ENCODE peak calls at places on chromosomes 16 and 17, in four cellular contexts. S is K562, Y is H1, M is GM12891. Q is an unnamed sample.

GRCh38 chr16:27795992-27796614 is 246.2 kb downstream of the KATNIP start:
- DNase-seq in M (no peak), Y (peak; percentile 21), S (peak; percentile 35), Q (no peak)

GRCh38 chr17:5942687-5943086 is 127.5 kb upstream of the WSCD1 start:
- DNase-seq in M (no peak), S (peak; percentile 55), Y (no peak), Q (no peak)

GRCh38 chr16:4314532-4315184 is 1.2 kb upstream of the GLIS2 start:
- DNase-seq in M (no peak), Y (no peak), S (no peak), Q (no peak)

GRCh38 chr16:27221576-27222498 is 18.5 kb downstream of the KDM8 start:
- DNase-seq in S (no peak), M (no peak), Y (no peak), Q (no peak)

GRCh38 chr16:61926766-61927165 is 109.5 kb downstream of the CDH8 start:
- DNase-seq in M (no peak), S (no peak), Y (no peak), Q (no peak)

GRCh38 chr16:50538411-50539052 is 9.7 kb upstream of the NKD1 start:
- DNase-seq in S (no peak), Y (no peak), M (no peak), Q (no peak)

GRCh38 chr16:20612551-20613470 is 36.6 kb upstream of the ACSM2B start:
- DNase-seq in S (no peak), Y (no peak), M (no peak), Q (no peak)

GRCh38 chr17:32021618-32021955 is 14.4 kb downstream of the LRRC37B start:
- DNase-seq in S (no peak), M (no peak), Y (no peak), Q (no peak)

GRCh38 chr17:81235822-81236740 is 2.8 kb downstream of the TEPSIN start:
- DNase-seq in S (no peak), Y (no peak), M (no peak), Q (no peak)

GRCh38 chr16:72050769-72051464 is 3.4 kb upstream of the HP start:
- DNase-seq in Y (no peak), S (no peak), M (no peak), Q (no peak)

GRCh38 chr16:85648782-85649181 is 35.7 kb downstream of the GSE1 start:
- DNase-seq in S (no peak), Y (no peak), M (no peak), Q (no peak)

GRCh38 chr16:85649411-85649977 is 36.4 kb downstream of the GSE1 start:
- DNase-seq in Y (no peak), S (no peak), M (no peak), Q (no peak)

GRCh38 chr16:85651822-85652430 is 36.8 kb downstream of the GINS2 start:
- DNase-seq in Y (no peak), M (no peak), S (no peak), Q (no peak)

GRCh38 chr16:85650864-85651811 is 37.6 kb downstream of the GINS2 start:
- DNase-seq in M (no peak), Y (no peak), S (no peak), Q (no peak)

DNA sequence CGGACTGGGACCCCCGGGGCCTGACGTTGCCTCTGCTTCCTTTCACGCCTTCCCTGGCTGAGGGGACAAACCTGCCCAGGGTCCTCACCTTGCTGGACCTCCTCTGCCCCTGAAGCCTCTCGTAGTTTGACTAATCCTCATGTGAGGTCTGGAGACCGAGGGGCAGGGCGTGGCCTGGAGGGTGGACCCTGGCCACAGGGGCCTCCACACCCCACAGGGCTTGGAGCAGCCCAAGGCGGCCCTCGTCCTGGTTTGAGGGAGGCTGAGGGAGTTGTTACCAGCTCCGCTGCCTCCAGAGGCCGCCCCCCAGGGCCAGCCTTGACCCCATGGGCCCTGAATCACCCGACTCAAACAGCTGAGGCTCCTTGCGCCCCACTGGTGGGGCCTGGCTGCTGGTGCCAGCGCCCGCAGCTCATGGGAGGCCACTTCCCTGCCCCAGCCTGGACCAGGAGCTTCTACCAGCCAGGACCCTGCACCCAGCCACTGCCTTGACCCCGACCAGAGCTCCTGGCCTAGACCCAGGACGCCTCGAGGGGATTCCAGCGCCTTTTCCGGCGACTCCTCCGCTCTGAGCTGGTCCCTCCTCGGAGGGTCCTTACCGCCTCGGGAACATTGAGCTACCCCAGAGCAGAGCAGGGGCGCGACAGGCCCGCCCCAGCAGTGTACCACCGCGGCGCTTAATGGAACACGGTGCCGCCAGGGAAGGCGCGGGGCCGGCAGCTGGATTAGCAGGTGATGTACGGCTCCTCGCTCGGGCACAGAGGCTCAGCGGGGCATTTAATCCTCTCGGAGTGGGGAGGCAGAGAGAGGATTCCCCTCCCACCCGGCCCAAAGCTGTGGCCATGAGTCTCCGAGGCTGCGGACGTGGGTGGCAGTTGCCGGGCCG is 37.1 kb downstream of the GSE1 start:
- DNase-seq in M (no peak), Y (no peak), S (no peak), Q (no peak)
- TF ChIP-seq TAF1 in M (no peak), Y (no peak), S (no peak), Q (no peak)

DNA sequence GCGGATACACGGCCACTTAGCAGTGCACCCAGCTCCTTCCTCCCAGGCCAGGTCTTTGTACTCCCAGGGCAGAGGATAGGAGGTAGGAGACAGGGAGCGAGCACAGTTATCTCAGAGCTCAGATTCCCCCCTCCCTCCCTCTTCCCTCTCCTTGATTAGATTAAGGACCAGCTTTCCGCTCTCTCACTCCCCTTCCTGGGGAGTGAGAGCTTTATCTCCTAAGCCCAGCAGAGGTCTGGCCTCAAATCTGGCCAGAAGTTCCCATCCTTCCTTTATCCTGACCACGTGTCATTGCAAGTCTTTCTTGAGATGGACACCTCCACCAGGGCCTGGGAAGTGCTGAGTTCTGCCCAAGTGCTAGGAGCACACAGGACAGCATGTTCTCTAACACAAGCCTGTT is 5.1 kb downstream of the ARL4D start:
- DNase-seq in S (peak; percentile 77), Y (no peak), M (no peak), Q (no peak)
- TF ChIP-seq TAF1 in S (no peak), Y (no peak), M (no peak), Q (no peak)

DNA sequence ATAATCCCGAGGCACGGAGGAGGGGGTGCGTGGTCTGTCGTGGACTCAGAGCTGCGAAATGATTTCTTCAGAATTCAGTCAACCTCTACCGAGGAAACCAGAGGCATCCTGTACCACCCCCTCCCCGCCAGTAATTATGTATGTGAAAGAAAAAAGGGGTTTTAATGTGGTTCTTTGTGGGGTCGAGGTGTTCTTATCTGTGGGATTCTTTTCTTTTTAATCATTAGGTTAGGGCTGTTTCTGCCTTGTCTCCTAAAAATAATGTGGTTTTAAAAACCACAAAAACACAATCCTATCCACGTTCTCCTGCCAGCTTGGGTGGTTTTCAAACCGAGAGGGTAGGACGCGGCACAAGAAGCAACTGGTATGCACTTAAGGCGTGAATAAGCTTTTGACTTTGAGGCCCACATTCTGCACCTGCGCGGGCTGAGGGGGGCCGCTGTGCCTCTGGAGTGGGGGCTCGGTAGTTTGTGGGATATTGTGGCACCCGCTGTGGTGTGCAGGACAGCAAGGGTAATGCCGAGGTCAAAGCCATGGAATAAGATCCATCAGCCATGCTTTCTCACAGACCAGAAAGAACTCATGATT is 1.0 kb downstream of the SLC47A1 start:
- DNase-seq in S (no peak), M (no peak), Y (no peak), Q (no peak)
- TF ChIP-seq TAF1 in S (no peak), M (no peak), Y (no peak), Q (no peak)

DNA sequence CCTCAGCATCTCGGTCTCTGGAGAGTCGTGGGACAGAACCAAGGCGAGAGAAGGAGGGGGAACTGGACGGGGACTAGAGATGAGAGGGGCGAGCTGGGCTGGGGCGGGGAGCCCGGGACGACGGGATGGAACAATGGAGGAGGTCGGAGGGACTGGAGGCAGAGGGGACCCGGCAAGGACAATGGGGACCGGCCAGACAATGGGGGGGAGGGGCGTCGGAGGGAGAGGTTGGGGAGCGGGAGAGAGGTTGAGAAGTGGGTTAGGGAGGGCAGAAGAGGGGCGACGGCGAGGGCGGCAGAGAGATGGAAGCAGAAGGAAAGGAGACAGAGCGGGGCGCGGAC is 719 bp downstream of the NGFR start:
- DNase-seq in M (no peak), S (no peak), Y (no peak), Q (no peak)
- TF ChIP-seq TAF1 in M (no peak), S (no peak), Y (no peak), Q (no peak)

DNA sequence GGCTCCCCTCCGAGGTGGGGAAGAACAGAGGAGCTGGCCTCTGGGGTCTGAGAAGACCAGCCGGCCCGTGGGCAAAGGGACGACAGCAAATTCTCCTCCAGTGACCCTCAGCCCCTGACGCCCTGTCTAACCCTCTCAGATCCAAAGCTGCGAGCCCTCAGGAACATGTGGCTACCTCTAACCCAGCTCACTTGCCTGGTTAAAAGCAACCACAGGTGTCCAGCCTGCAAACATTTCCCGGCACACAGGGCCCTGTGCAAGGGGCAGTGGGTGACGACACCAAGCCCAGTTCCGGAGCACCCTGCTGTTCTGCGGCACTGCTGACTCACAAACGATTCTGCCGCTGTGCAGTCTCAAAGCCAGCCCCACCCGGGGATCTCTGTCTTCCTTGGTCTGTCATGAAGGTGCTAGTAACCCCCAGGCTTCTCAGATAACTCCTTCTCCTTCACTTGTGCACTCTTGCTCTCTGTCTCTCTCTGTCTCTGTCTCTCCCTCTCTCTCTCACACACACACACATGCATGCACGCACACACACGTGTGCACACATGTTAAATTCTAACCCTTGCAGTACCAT is 23.0 kb downstream of the WNT3 start:
- DNase-seq in M (no peak), S (peak; percentile 94), Y (no peak), Q (no peak)
- TF ChIP-seq TAF1 in M (no peak), S (peak; percentile 54), Y (no peak), Q (no peak)

GRCh38 chr16:58638148-58639036 is 8.8 kb upstream of the CNOT1 start:
- DNase-seq in S (peak; percentile 30), Y (peak; percentile 19), M (no peak), Q (no peak)
- TF ChIP-seq TAF1 in S (no peak), Y (no peak), M (no peak), Q (no peak)

GRCh38 chr17:13001991-13002615 is 15.7 kb downstream of the ELAC2 start:
- DNase-seq in M (no peak), Y (no peak), S (no peak), Q (no peak)
- TF ChIP-seq TAF1 in M (no peak), Y (no peak), S (no peak), Q (no peak)

DNA sequence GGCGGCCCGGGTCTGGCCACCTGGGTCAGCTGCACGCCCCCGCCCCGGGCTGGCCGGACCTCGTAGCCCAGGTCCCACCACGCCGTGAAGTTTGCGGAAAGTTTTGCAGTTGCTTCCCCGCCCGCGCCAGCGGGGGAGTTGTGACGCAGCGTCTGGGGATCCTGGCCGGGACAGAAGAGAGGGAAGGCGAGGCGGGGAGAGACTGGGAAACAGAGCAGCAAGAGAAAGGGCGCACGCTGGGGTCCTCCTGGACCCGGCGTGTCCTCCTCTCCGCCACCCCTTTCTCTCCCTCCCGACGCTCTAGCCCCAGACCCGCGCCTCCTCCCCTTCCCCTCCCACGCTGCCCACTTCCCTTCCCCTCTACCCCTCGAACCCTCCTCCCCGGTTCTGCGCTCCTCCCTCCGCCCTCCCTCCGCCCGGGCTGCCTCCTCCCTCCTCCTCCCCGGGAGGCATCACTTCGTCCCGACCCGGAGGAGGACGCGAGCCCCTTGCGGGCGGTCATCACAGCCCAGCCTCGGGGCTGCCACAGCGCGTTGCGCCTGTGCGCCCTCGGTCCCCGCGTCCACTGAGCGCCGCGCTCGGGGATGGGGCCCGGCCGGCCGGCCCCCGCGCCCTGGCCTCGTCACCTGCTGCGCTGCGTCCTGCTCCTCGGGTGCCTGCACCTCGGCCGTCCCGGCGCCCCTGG is at the start of gene MRC2:
- DNase-seq in Y (no peak), M (peak; percentile 71), S (peak; percentile 46), Q (peak; percentile 58)
- TF ChIP-seq TAF1 in Y (peak; percentile 46), M (no peak), S (no peak), Q (no peak)

GRCh38 chr17:45092932-45093430 is 31.9 kb downstream of the NMT1 start:
- DNase-seq in M (no peak), Y (no peak), S (no peak), Q (no peak)
- TF ChIP-seq TAF1 in M (no peak), Y (no peak), S (no peak), Q (no peak)

Q was measured in GM12892.